ENCODE peak calls at places on chromosomes 4 and X, in seven cellular contexts. O is heart left ventricle; C is CD8-positive, alpha-beta T cell; D is CD4-positive, alpha-beta T cell; V is stomach; S is neuronal stem cell; I is HCT116. Y is an unnamed sample.

GRCh38 chrX:154370300-154370881 is 4.0 kb downstream of the FLNA start:
- DNase-seq in O (no peak), C (no peak), D (no peak), V (no peak), S (no peak), I (no peak), Y (no peak)

GRCh38 chrX:111382277-111382676 is 29.7 kb downstream of the DCX start:
- DNase-seq in O (no peak), C (no peak), D (no peak), V (no peak), S (no peak), I (no peak), Y (no peak)

GRCh38 chr4:156481845-156482244 is 489.8 kb downstream of the PDGFC start:
- DNase-seq in O (no peak), C (no peak), D (no peak), V (no peak), S (no peak), I (no peak), Y (no peak)

GRCh38 chr4:123526511-123526910 is 129.9 kb downstream of the SPRY1 start:
- DNase-seq in O (no peak), C (no peak), D (no peak), V (no peak), S (no peak), I (no peak), Y (no peak)

GRCh38 chr4:37802068-37802666 is 24.3 kb upstream of the PGM2 start:
- DNase-seq in O (peak; percentile 48), C (no peak), D (no peak), V (peak; percentile 64), S (peak; percentile 15), I (peak; percentile 86), Y (peak; percentile 90)

GRCh38 chr4:102344520-102344954 is 745 bp downstream of the SLC39A8 start:
- DNase-seq in O (peak; percentile 38), C (peak; percentile 47), D (peak; percentile 66), V (peak; percentile 58), S (peak; percentile 58), I (peak; percentile 10), Y (peak; percentile 48)

GRCh38 chr4:20847124-20847747 is 147.0 kb downstream of the PACRGL start:
- DNase-seq in O (no peak), C (no peak), D (no peak), V (no peak), S (no peak), I (no peak), Y (no peak)

GRCh38 chrX:110159235-110159634 is 156.3 kb downstream of the TMEM164 start:
- DNase-seq in O (no peak), C (no peak), D (no peak), V (no peak), S (no peak), I (no peak), Y (no peak)

GRCh38 chr4:118087366-118087765 is 53.1 kb downstream of the NDST3 start:
- DNase-seq in O (no peak), C (no peak), D (no peak), V (no peak), S (no peak), I (no peak), Y (no peak)

GRCh38 chrX:125203737-125204578 is 115.7 kb upstream of the TEX13C start:
- DNase-seq in O (peak; percentile 12), C (no peak), D (no peak), V (no peak), S (no peak), I (no peak), Y (no peak)

GRCh38 chr4:164177753-164178152 is 576.2 kb upstream of the SMIM31 start:
- DNase-seq in O (no peak), C (no peak), D (no peak), V (no peak), S (no peak), I (no peak), Y (no peak)

GRCh38 chrX:79263550-79263949 is 103.6 kb downstream of the ITM2A start:
- DNase-seq in O (no peak), C (no peak), D (no peak), V (no peak), S (no peak), I (no peak), Y (no peak)

GRCh38 chr4:82900016-82900334 is 560 bp upstream of the THAP9 start:
- DNase-seq in O (no peak), C (no peak), D (no peak), V (no peak), S (peak; percentile 42), I (no peak), Y (no peak)

GRCh38 chr4:86015412-86016350 is 344.2 kb downstream of the MAPK10 start:
- DNase-seq in O (no peak), C (no peak), D (no peak), V (no peak), S (no peak), I (no peak), Y (no peak)

DNA sequence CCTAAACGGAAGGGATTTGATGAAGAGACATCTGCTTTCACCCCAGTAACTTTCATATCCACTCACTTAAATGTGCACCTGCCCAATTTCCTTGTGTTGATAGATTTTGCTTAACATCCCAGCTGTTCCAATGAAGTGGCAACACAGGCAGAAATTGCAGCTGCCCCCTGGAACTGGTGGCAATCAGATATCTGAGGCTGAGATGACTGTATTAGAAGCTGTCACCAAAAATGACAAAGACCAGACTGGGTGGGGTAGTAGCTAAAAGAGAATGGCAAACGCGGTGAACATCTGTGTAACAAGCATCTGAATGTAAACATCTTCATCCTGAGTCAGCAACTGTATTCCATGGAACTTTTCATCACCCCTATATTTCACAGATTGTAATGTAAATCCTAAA is 17.1 kb downstream of the GABRA2 start:
- DNase-seq in O (no peak), C (no peak), D (no peak), V (no peak), S (no peak), I (no peak), Y (no peak)
- H3K27me3 ChIP-seq in O (no peaks in the 10 kb centered on the region), C (no peaks in the 10 kb centered on the region), D (no peaks in the 10 kb centered on the region), V (no peaks in the 10 kb centered on the region), S (no peaks in the 10 kb centered on the region), I (no peaks in the 10 kb centered on the region), Y (no peaks in the 10 kb centered on the region)

DNA sequence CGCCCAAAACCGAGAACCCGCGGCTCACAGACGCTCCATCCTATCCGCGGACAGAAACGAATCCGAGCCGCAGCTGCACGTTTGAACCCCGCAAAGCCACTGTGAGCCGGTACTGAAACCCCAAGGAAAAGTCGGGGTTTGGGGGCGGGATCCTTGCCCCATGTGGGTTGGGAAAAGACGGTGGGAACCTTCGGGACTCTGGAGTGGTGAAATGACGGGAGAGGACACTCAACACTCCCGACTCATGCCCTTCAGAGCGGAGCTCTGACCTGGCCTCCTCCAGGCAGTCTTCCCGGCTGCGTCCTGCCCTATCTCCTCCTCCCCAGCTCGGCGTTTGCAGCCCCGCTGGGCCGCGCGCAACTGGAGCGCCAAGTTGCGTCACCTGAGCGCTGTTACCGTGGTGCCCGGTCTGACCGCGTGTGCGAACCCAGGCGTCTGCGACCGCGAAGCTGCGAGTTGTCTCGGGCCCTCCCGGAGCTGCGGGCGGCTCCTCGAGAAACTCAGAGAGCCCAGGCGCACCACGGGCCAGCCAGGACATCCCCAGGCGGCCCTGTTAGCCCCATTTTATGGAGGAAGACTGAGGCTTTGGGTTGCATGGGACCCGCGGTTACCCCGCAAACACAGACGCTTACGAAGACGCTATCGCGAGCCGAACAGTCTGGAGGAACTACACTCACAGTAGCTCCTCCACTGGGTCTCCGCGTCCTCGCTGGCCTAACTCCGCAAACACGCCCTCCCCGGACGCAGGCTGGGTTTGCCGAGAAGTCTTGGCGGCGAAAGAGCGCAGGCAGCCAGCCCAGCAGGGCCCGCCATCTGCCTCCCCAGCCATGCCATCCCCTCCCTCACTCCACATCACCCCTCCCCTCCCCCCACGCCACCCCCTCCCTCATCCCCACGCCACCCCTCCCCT is 20.3 kb upstream of the HMX1 start:
- DNase-seq in O (no peak), C (no peak), D (no peak), V (no peak), S (no peak), I (no peak), Y (no peak)
- H3K27me3 ChIP-seq in O (peaks cover 76% of the 10 kb centered on the region), C (no peaks in the 10 kb centered on the region), D (peaks cover 55% of the 10 kb centered on the region), V (peaks cover 100% of the 10 kb centered on the region), S (peaks cover 87% of the 10 kb centered on the region), I (no peaks in the 10 kb centered on the region), Y (peaks cover 39% of the 10 kb centered on the region)

DNA sequence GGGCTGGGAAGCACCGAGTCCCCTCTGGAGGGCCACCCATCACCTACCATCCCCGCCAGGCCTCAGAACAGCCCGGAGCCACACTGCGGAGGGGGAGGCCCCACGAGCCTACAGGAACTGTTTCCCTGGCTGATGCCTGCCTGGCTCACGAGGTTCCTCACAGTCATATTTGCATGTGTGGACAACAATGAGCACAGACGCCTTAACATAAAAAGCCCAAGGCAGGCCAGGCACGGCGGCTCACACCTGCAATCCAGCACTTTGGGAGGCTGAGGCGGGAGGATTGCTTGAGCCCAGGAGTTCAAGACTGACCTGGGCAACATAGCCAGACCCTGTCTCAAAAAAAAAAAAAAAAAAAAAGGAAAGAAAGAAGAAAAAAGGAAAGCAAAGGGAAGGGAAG is 125.9 kb downstream of the FAM53A start:
- DNase-seq in O (no peak), C (no peak), D (no peak), V (no peak), S (no peak), I (no peak), Y (no peak)
- H3K27me3 ChIP-seq in O (peaks cover 10% of the 10 kb centered on the region), C (no peaks in the 10 kb centered on the region), D (peaks cover 8% of the 10 kb centered on the region), V (peaks cover 98% of the 10 kb centered on the region), S (peaks cover 41% of the 10 kb centered on the region), I (no peaks in the 10 kb centered on the region), Y (peaks cover 4% of the 10 kb centered on the region)

GRCh38 chrX:137565921-137566745 is at the start of gene ZIC3:
- DNase-seq in O (peak; percentile 50), C (no peak), D (no peak), V (peak; percentile 63), S (no peak), I (no peak), Y (peak; percentile 28)

GRCh38 chrX:137565318-137565904 is 516 bp upstream of the ZIC3 start:
- DNase-seq in O (no peak), C (no peak), D (no peak), V (no peak), S (no peak), I (no peak), Y (no peak)

GRCh38 chrX:137562096-137562495 is 3.8 kb upstream of the ZIC3 start:
- DNase-seq in O (no peak), C (no peak), D (no peak), V (no peak), S (no peak), I (no peak), Y (no peak)

GRCh38 chrX:137566746-137567473 is 983 bp downstream of the ZIC3 start:
- DNase-seq in O (no peak), C (no peak), D (no peak), V (no peak), S (no peak), I (no peak), Y (no peak)

DNA sequence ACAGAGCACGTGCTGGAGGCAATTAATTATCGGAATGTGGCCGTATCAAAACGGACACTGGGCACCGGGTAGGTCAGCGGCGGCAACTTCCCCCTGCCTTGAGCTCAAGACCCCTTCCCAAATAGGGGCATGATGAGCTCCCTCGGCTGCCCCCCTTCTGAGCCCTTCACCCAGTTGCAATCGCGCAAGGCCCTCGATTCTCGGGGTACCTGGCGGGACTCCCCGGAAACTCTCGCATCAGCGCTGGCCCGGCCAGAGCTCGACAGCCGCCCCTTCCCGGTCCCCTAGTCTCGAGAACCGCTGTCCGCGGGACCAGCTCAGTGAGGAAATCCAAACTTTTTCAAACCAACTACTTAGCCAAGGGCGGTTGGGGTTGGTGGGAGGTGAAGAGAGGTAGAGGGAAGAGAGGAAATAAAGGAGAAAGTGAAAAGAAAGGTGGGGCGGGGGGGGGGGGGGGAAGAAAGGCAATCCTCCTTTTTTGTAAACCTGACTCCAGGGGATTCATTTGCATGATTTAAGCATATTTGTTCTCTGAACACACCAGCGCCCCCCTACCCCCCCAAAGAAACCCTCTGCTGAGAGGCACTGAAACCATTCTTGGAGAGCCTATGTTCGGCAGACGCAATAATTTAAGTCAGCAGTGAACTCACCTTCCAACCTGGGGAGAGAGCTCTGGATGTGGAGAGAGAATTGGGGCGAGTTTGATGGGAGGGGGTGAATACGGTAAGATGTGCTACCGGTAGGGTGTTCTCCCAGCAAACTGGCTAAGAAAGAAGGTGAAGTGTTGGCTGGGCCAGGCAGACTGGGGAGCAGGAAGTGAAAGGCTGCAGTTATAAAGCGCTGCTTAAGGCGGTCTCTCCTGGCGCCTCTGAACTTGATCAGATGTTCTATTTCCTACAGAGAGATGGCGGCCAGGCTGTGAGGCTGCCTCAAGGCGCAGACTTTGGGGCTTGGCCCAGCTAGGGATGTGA is 2.0 kb upstream of the ZIC3 start:
- DNase-seq in O (no peak), C (no peak), D (no peak), V (no peak), S (no peak), I (no peak), Y (no peak)
- H3K27me3 ChIP-seq in O (no peaks in the 10 kb centered on the region), C (peaks cover 15% of the 10 kb centered on the region), D (peaks cover 68% of the 10 kb centered on the region), V (peaks cover 82% of the 10 kb centered on the region), S (peaks cover 74% of the 10 kb centered on the region), I (no peaks in the 10 kb centered on the region), Y (peaks cover 5% of the 10 kb centered on the region)

Y was measured in small intestine.